ENCODE peak calls at places on chromosomes 4 and X, in seven cellular contexts. J is endodermal cell; Z is lower leg skin; A is CD4-positive, alpha-beta T cell; U is uterus; N is nephron progenitor cell; I is retinal pigment epithelial cell. W is an unnamed sample.

GRCh38 chr4:91325495-91325894 is 978.3 kb upstream of the GRID2 start:
- DNase-seq in A (no peak), N (no peak), U (no peak), Z (no peak), I (peak; percentile 55), J (no peak), W (no peak)

GRCh38 chr4:65592089-65592488 is 78.2 kb downstream of the EPHA5 start:
- DNase-seq in A (no peak), N (peak; percentile 10), Z (no peak), U (no peak), I (no peak), J (peak; percentile 68), W (no peak)

GRCh38 chr4:165700855-165701254 is 172.2 kb upstream of the TLL1 start:
- DNase-seq in U (no peak), A (no peak), Z (no peak), N (no peak), I (no peak), J (peak; percentile 67), W (no peak)

GRCh38 chr4:188423039-188423438 is 283.8 kb downstream of the TRIML1 start:
- DNase-seq in A (no peak), N (no peak), U (no peak), J (no peak), Z (no peak), I (no peak), W (no peak)

GRCh38 chr4:151674804-151675290 is 86.0 kb downstream of the GATB start:
- DNase-seq in Z (peak; percentile 63), I (no peak), U (peak; percentile 64), A (no peak), N (peak; percentile 65), J (peak; percentile 88), W (no peak)

GRCh38 chrX:38891641-38892413 is 90.6 kb downstream of the MID1IP1 start:
- DNase-seq in A (no peak), J (no peak), N (no peak), Z (no peak), I (no peak), U (no peak), W (no peak)

GRCh38 chr4:157358439-157358838 is 137.9 kb downstream of the GRIA2 start:
- DNase-seq in I (no peak), A (no peak), J (no peak), Z (no peak), U (no peak), N (no peak), W (no peak)

GRCh38 chr4:115219315-115219840 is 106.0 kb upstream of the NDST4 start:
- DNase-seq in N (no peak), J (peak; percentile 56), Z (no peak), A (no peak), U (no peak), I (no peak), W (no peak)

GRCh38 chrX:40748977-40749376 is 13.6 kb upstream of the MED14 start:
- DNase-seq in N (no peak), I (no peak), Z (no peak), U (no peak), J (no peak), A (no peak), W (no peak)

GRCh38 chrX:150680974-150681373 is 12.2 kb upstream of the MTMR1 start:
- DNase-seq in Z (no peak), A (no peak), I (no peak), J (peak; percentile 65), U (no peak), N (no peak), W (no peak)

GRCh38 chr4:36394352-36394903 is 113.0 kb downstream of the DTHD1 start:
- DNase-seq in A (peak; percentile 3), N (no peak), I (no peak), U (no peak), Z (no peak), J (no peak), W (no peak)

GRCh38 chr4:1682860-1683259 is 1.3 kb downstream of the FAM53A start:
- DNase-seq in J (no peak), Z (no peak), A (no peak), I (no peak), U (no peak), N (no peak), W (no peak)

GRCh38 chrX:46653482-46653881 is 79.9 kb downstream of the CHST7 start:
- DNase-seq in N (peak; percentile 9), A (no peak), U (no peak), Z (no peak), I (no peak), J (peak; percentile 77), W (no peak)

GRCh38 chr4:117965608-117966007 is 68.7 kb upstream of the NDST3 start:
- DNase-seq in Z (no peak), I (no peak), N (peak; percentile 14), J (no peak), U (no peak), A (no peak), W (no peak)

GRCh38 chr4:15436515-15436914 is 8.7 kb downstream of the C1QTNF7 start:
- DNase-seq in N (no peak), A (no peak), J (no peak), Z (no peak), U (no peak), I (peak; percentile 62), W (no peak)

GRCh38 chr4:73853246-73853704 is at the start of gene PF4V1:
- DNase-seq in U (no peak), N (peak; percentile 21), Z (no peak), A (no peak), J (peak; percentile 93), I (no peak), W (no peak)

GRCh38 chrX:22097295-22097694 is 65.2 kb downstream of the PHEX start:
- DNase-seq in Z (peak; percentile 21), N (no peak), I (no peak), U (peak; percentile 43), J (no peak), A (no peak), W (no peak)

GRCh38 chr4:18798123-18798522 is 776.6 kb upstream of the LCORL start:
- DNase-seq in Z (no peak), N (no peak), A (no peak), I (no peak), J (no peak), U (no peak), W (no peak)

GRCh38 chr4:108210989-108211725 is 42.4 kb upstream of the LEF1 start:
- DNase-seq in Z (no peak), U (no peak), N (no peak), I (no peak), A (no peak), J (no peak), W (no peak)

DNA sequence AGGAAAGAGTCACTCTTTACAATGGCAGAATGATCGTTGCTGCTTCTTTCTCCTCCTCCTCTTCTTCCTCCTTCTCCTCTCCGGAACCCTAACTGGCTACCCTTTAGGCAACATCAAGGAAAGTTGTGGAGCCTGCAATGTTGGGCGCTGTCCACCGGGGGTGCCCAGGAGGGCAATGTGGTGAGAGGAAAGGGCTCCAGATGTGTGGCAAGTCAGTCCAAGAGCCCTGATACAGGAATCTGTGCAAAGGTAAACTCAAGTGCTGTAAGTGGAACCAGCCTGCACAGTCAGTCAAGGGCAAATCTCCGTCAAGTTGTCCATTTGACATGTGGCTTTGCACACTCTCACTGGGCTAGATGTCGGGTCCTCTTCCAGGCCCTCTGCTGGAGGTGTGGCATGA is 2.8 kb downstream of the RTL5 start:
- DNase-seq in U (no peak), J (peak; percentile 78), I (no peak), Z (no peak), A (no peak), N (no peak), W (no peak)
- TF ChIP-seq CTCF in U (peak; percentile 12), J (peak; percentile 69), I (peak; percentile 56), Z (no peak), A (no peak), N (peak; percentile 33), W (peak; percentile 11)

GRCh38 chr4:159227984-159228383 is 125.1 kb downstream of the RAPGEF2 start:
- DNase-seq in Z (peak; percentile 38), U (peak; percentile 58), A (no peak), N (peak; percentile 34), J (peak; percentile 70), I (peak; percentile 74), W (no peak)
- TF ChIP-seq CTCF in Z (no peak), U (no peak), A (no peak), N (no peak), J (no peak), I (peak; percentile 21), W (no peak)

GRCh38 chr4:52110171-52110570 is 59.1 kb downstream of the SPATA18 start:
- DNase-seq in I (no peak), N (no peak), A (no peak), Z (no peak), U (no peak), J (no peak), W (no peak)

GRCh38 chr4:52107336-52107735 is 56.2 kb downstream of the SPATA18 start:
- DNase-seq in I (no peak), Z (no peak), N (no peak), A (no peak), U (no peak), J (no peak), W (no peak)

GRCh38 chr4:52106142-52106541 is 55.0 kb downstream of the SPATA18 start:
- DNase-seq in A (no peak), I (no peak), N (no peak), J (no peak), U (no peak), Z (no peak), W (no peak)

GRCh38 chr4:52106701-52107100 is 55.6 kb downstream of the SPATA18 start:
- DNase-seq in Z (peak; percentile 25), N (no peak), A (no peak), I (no peak), U (no peak), J (no peak), W (no peak)

DNA sequence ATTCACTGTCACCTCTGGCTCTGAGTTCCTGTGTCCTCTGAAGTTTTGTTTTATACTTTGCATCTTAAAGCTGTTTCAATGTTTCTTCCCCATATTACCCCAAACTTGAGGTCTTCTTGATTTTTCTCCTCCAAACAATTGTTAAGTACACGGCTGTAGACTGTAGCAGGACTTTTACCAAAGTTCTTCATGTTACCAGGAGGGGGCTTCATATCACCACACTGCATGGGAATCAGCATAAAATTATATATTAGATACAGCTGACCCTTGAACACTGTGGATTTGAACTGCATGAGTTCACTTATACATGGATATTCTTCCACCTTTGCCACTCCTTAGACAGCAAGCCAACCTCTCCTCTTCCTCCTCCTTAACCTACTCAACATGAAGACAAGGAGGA is 56.6 kb downstream of the SPATA18 start:
- DNase-seq in N (no peak), U (no peak), I (no peak), A (no peak), Z (no peak), J (no peak), W (no peak)
- TF ChIP-seq CTCF in N (no peak), U (no peak), I (peak; percentile 34), A (no peak), Z (no peak), J (peak; percentile 65), W (no peak)

GRCh38 chrX:44943007-44943406 is 70.0 kb downstream of the KDM6A start:
- DNase-seq in U (no peak), J (no peak), Z (no peak), I (no peak), A (no peak), N (no peak), W (no peak)

GRCh38 chrX:44947995-44948394 is 75.0 kb downstream of the KDM6A start:
- DNase-seq in N (no peak), I (no peak), J (no peak), Z (no peak), A (no peak), U (no peak), W (no peak)

GRCh38 chrX:44946771-44947170 is 73.8 kb downstream of the KDM6A start:
- DNase-seq in N (no peak), A (no peak), I (no peak), J (no peak), Z (no peak), U (no peak), W (no peak)

GRCh38 chrX:44944894-44945293 is 71.9 kb downstream of the KDM6A start:
- DNase-seq in U (no peak), J (no peak), A (no peak), I (no peak), N (no peak), Z (no peak), W (no peak)

GRCh38 chrX:44945736-44946135 is 72.7 kb downstream of the KDM6A start:
- DNase-seq in A (no peak), Z (no peak), J (no peak), N (no peak), U (no peak), I (no peak), W (no peak)
- TF ChIP-seq CTCF in A (no peak), Z (no peak), J (peak; percentile 58), N (no peak), U (no peak), I (peak; percentile 22), W (no peak)